ENCODE peak calls at places on chromosomes 16 and 17, in five cellular contexts. One of them, this sample, is unnamed.

GRCh38 chr17:48160177-48160967 is 52.8 kb downstream of the SNX11 start:
- DNase-seq in mesenchymal stem cell: no peak
- DNase-seq in H1: peak; percentile 62
- DNase-seq in H9: peak; percentile 95
- DNase-seq in trophoblast cell: no peak
- DNase-seq in this sample: no peak

GRCh38 chr17:2095536-2095910 is 40.6 kb downstream of the HIC1 start:
- DNase-seq in H1: no peak
- DNase-seq in mesenchymal stem cell: no peak
- DNase-seq in trophoblast cell: no peak
- DNase-seq in H9: no peak
- DNase-seq in this sample: no peak

GRCh38 chr16:82092711-82093110 is 57.7 kb downstream of the HSD17B2 start:
- DNase-seq in mesenchymal stem cell: no peak
- DNase-seq in trophoblast cell: no peak
- DNase-seq in H9: no peak
- DNase-seq in H1: no peak
- DNase-seq in this sample: no peak

GRCh38 chr16:30901201-30902069 is 5.0 kb downstream of the CTF1 start:
- DNase-seq in mesenchymal stem cell: peak; percentile 22
- DNase-seq in H1: no peak
- DNase-seq in trophoblast cell: no peak
- DNase-seq in H9: no peak
- DNase-seq in this sample: no peak

GRCh38 chr17:35170968-35171771 is 23.0 kb downstream of the SLC35G3 start:
- DNase-seq in H1: no peak
- DNase-seq in H9: no peak
- DNase-seq in mesenchymal stem cell: peak; percentile 17
- DNase-seq in trophoblast cell: peak; percentile 59
- DNase-seq in this sample: no peak

GRCh38 chr17:44792276-44792675 is 33.5 kb downstream of the ADAM11 start:
- DNase-seq in trophoblast cell: no peak
- DNase-seq in H1: no peak
- DNase-seq in H9: no peak
- DNase-seq in mesenchymal stem cell: peak; percentile 70
- DNase-seq in this sample: no peak

GRCh38 chr16:11634307-11634706 is 33.9 kb upstream of the SNN start:
- DNase-seq in H9: no peak
- DNase-seq in trophoblast cell: peak; percentile 95
- DNase-seq in H1: no peak
- DNase-seq in mesenchymal stem cell: no peak
- DNase-seq in this sample: no peak

GRCh38 chr17:73042809-73043685 is 49.4 kb downstream of the SLC39A11 start:
- DNase-seq in trophoblast cell: no peak
- DNase-seq in H1: no peak
- DNase-seq in mesenchymal stem cell: no peak
- DNase-seq in H9: no peak
- DNase-seq in this sample: no peak

GRCh38 chr16:85750827-85751641 is at the start of gene C16orf74:
- DNase-seq in trophoblast cell: peak; percentile 82
- DNase-seq in H9: no peak
- DNase-seq in mesenchymal stem cell: peak; percentile 57
- DNase-seq in H1: no peak
- DNase-seq in this sample: no peak

GRCh38 chr16:4021070-4021779 is 95.0 kb downstream of the ADCY9 start:
- DNase-seq in H9: no peak
- DNase-seq in mesenchymal stem cell: no peak
- DNase-seq in H1: no peak
- DNase-seq in trophoblast cell: peak; percentile 76
- DNase-seq in this sample: no peak

GRCh38 chr17:34081269-34081668 is 173.8 kb upstream of the CCL2 start:
- DNase-seq in mesenchymal stem cell: no peak
- DNase-seq in trophoblast cell: peak; percentile 8
- DNase-seq in H1: peak; percentile 57
- DNase-seq in H9: peak; percentile 64
- DNase-seq in this sample: no peak

GRCh38 chr17:31339906-31340661 is 18.7 kb upstream of the EVI2A start:
- DNase-seq in mesenchymal stem cell: peak; percentile 72
- DNase-seq in H1: no peak
- DNase-seq in trophoblast cell: peak; percentile 10
- DNase-seq in H9: no peak
- DNase-seq in this sample: no peak

GRCh38 chr17:81808778-81809555 is 5.0 kb downstream of the GCGR start:
- DNase-seq in H9: no peak
- DNase-seq in trophoblast cell: no peak
- DNase-seq in mesenchymal stem cell: no peak
- DNase-seq in H1: no peak
- DNase-seq in this sample: no peak

GRCh38 chr17:30586818-30587595 is 109.8 kb downstream of the GOSR1 start:
- DNase-seq in H1: no peak
- DNase-seq in H9: no peak
- DNase-seq in trophoblast cell: no peak
- DNase-seq in mesenchymal stem cell: peak; percentile 77
- DNase-seq in this sample: no peak

GRCh38 chr17:74332017-74332650 is 6.1 kb downstream of the KIF19 start:
- DNase-seq in H9: no peak
- DNase-seq in trophoblast cell: no peak
- DNase-seq in H1: no peak
- DNase-seq in mesenchymal stem cell: no peak
- DNase-seq in this sample: no peak

GRCh38 chr16:76970745-76971099 is 220.3 kb upstream of the MON1B start:
- DNase-seq in trophoblast cell: no peak
- DNase-seq in mesenchymal stem cell: no peak
- DNase-seq in H9: no peak
- DNase-seq in H1: no peak
- DNase-seq in this sample: no peak

GRCh38 chr17:29572691-29573557 is 4.4 kb downstream of the TP53I13 start:
- DNase-seq in mesenchymal stem cell: peak; percentile 74
- DNase-seq in H9: peak; percentile 68
- DNase-seq in trophoblast cell: peak; percentile 83
- DNase-seq in H1: peak; percentile 85
- DNase-seq in this sample: peak; percentile 54

GRCh38 chr16:85238233-85238647 is 126.0 kb upstream of the CIBAR2 start:
- DNase-seq in H1: peak; percentile 79
- DNase-seq in mesenchymal stem cell: peak; percentile 83
- DNase-seq in H9: peak; percentile 75
- DNase-seq in trophoblast cell: no peak
- DNase-seq in this sample: no peak

GRCh38 chr16:47058295-47059086 is 85.0 kb upstream of the DNAJA2 start:
- DNase-seq in trophoblast cell: no peak
- DNase-seq in H9: no peak
- DNase-seq in H1: no peak
- DNase-seq in mesenchymal stem cell: no peak
- DNase-seq in this sample: no peak

GRCh38 chr17:20191066-20191465 is 181.9 kb downstream of the SPECC1 start:
- DNase-seq in H9: no peak
- DNase-seq in trophoblast cell: peak; percentile 8
- DNase-seq in H1: no peak
- DNase-seq in mesenchymal stem cell: peak; percentile 88
- DNase-seq in this sample: no peak

GRCh38 chr16:6095414-6095813 is 997.8 kb upstream of the EEF2KMT start:
- DNase-seq in trophoblast cell: no peak
- DNase-seq in mesenchymal stem cell: no peak
- DNase-seq in H1: no peak
- DNase-seq in H9: no peak
- DNase-seq in this sample: no peak

GRCh38 chr17:41163828-41164227 is 3.3 kb upstream of the KRTAP4-4 start:
- DNase-seq in mesenchymal stem cell: no peak
- DNase-seq in trophoblast cell: no peak
- DNase-seq in H1: no peak
- DNase-seq in H9: no peak
- DNase-seq in this sample: no peak

GRCh38 chr17:17693253-17693954 is 12.1 kb downstream of the RAI1 start:
- DNase-seq in H1: no peak
- DNase-seq in H9: peak; percentile 73
- DNase-seq in mesenchymal stem cell: peak; percentile 62
- DNase-seq in trophoblast cell: no peak
- DNase-seq in this sample: no peak

GRCh38 chr16:15996432-15997109 is 47.2 kb downstream of the ABCC1 start:
- DNase-seq in H9: no peak
- DNase-seq in trophoblast cell: peak; percentile 48
- DNase-seq in H1: no peak
- DNase-seq in mesenchymal stem cell: peak; percentile 93
- DNase-seq in this sample: no peak

GRCh38 chr16:82736161-82736697 is 109.5 kb downstream of the CDH13 start:
- DNase-seq in mesenchymal stem cell: no peak
- DNase-seq in trophoblast cell: no peak
- DNase-seq in H1: no peak
- DNase-seq in H9: no peak
- DNase-seq in this sample: no peak

DNA sequence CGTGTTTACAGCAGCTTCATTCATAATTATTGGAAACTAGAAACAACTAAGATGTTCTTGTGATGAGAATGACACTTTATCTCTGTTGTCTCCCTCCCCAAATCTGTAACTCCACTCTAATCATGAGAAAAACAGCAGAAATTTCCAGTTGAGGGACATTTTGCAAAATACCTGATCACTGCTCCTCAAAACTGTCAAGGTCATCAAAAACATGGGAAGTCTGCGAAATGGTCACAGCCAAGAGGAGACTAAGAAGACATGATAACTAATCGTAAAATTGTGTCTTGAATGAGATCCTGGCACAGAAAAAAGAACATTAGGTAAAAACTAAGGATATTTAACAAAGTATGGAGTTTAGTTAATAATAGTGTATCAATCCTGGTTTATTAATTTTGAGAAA is 204.2 kb downstream of the CYLD start:
- DNase-seq in mesenchymal stem cell: no peak
- DNase-seq in H9: no peak
- DNase-seq in H1: no peak
- DNase-seq in trophoblast cell: no peak
- DNase-seq in this sample: no peak
- H2BK12ac ChIP-seq in mesenchymal stem cell: no peak overlapping the region
- H2BK12ac ChIP-seq in H9: no peak overlapping the region
- H2BK12ac ChIP-seq in H1: no peak overlapping the region
- H2BK12ac ChIP-seq in trophoblast cell: no peak overlapping the region
- H2BK12ac ChIP-seq in this sample: no peak overlapping the region

GRCh38 chr16:67659675-67660563 is at the start of gene ACD:
- DNase-seq in H1: peak; percentile 98
- DNase-seq in mesenchymal stem cell: peak; percentile 92
- DNase-seq in trophoblast cell: peak; percentile 100
- DNase-seq in H9: peak; percentile 89
- DNase-seq in this sample: peak; percentile 96
- H3K23ac ChIP-seq in H1: no peak within 1 kb of the TSS
- H3K23ac ChIP-seq in mesenchymal stem cell: peak within 1 kb of the TSS; percentile 47
- H3K23ac ChIP-seq in trophoblast cell: no peak within 1 kb of the TSS
- H3K23ac ChIP-seq in H9: no peak within 1 kb of the TSS
- H3K23ac ChIP-seq in this sample: peak within 1 kb of the TSS; percentile 92

DNA sequence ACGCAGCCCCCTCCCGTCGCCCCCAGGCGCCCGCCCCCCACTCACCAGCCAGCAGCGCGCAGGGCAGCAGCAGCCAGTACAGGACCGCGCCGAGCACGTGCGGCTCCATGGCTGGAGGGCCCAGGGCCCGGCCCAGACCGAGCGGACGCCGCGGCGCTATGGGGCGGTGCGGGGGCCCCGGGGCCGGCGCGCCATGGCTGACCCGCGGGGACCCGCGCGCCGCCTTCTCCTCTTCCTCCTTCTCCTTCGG is 239 bp downstream of the PIEZO1 start:
- DNase-seq in H1: no peak
- DNase-seq in mesenchymal stem cell: no peak
- DNase-seq in trophoblast cell: no peak
- DNase-seq in H9: no peak
- DNase-seq in this sample: no peak
- H2AFZ ChIP-seq in H1: no peak overlapping the region
- H2AFZ ChIP-seq in mesenchymal stem cell: no peak overlapping the region
- H2AFZ ChIP-seq in trophoblast cell: peak overlapping the region; percentile 46
- H2AFZ ChIP-seq in H9: no peak overlapping the region
- H2AFZ ChIP-seq in this sample: peak overlapping the region; percentile 82

GRCh38 chr17:69857412-69857835 is 217.6 kb upstream of the KCNJ16 start:
- DNase-seq in mesenchymal stem cell: peak; percentile 79
- DNase-seq in H1: no peak
- DNase-seq in trophoblast cell: peak; percentile 72
- DNase-seq in H9: no peak
- DNase-seq in this sample: no peak
- H2BK12ac ChIP-seq in mesenchymal stem cell: no peak overlapping the region
- H2BK12ac ChIP-seq in H1: no peak overlapping the region
- H2BK12ac ChIP-seq in trophoblast cell: no peak overlapping the region
- H2BK12ac ChIP-seq in H9: no peak overlapping the region
- H2BK12ac ChIP-seq in this sample: no peak overlapping the region

GRCh38 chr16:78091419-78091818 is 8.0 kb upstream of the WWOX start:
- DNase-seq in trophoblast cell: no peak
- DNase-seq in H1: no peak
- DNase-seq in H9: no peak
- DNase-seq in mesenchymal stem cell: no peak
- DNase-seq in this sample: no peak
- H3K23ac ChIP-seq in trophoblast cell: no peak overlapping the region
- H3K23ac ChIP-seq in H1: no peak overlapping the region
- H3K23ac ChIP-seq in H9: no peak overlapping the region
- H3K23ac ChIP-seq in mesenchymal stem cell: no peak overlapping the region
- H3K23ac ChIP-seq in this sample: no peak overlapping the region

GRCh38 chr16:56986361-56986760 is 3.0 kb upstream of the NLRC5 start:
- DNase-seq in mesenchymal stem cell: no peak
- DNase-seq in trophoblast cell: no peak
- DNase-seq in H9: no peak
- DNase-seq in H1: no peak
- DNase-seq in this sample: no peak

GRCh38 chr16:56983211-56983751 is 6.1 kb upstream of the NLRC5 start:
- DNase-seq in trophoblast cell: no peak
- DNase-seq in mesenchymal stem cell: no peak
- DNase-seq in H9: no peak
- DNase-seq in H1: no peak
- DNase-seq in this sample: no peak

GRCh38 chr16:56984639-56985038 is 4.7 kb upstream of the NLRC5 start:
- DNase-seq in trophoblast cell: peak; percentile 71
- DNase-seq in H1: no peak
- DNase-seq in H9: no peak
- DNase-seq in mesenchymal stem cell: no peak
- DNase-seq in this sample: no peak

GRCh38 chr16:56985962-56986360 is 3.4 kb upstream of the NLRC5 start:
- DNase-seq in trophoblast cell: no peak
- DNase-seq in mesenchymal stem cell: no peak
- DNase-seq in H1: no peak
- DNase-seq in H9: no peak
- DNase-seq in this sample: no peak

GRCh38 chr16:56985288-56985961 is 3.9 kb upstream of the NLRC5 start:
- DNase-seq in H1: no peak
- DNase-seq in mesenchymal stem cell: peak; percentile 93
- DNase-seq in H9: no peak
- DNase-seq in trophoblast cell: peak; percentile 60
- DNase-seq in this sample: no peak
- H2AFZ ChIP-seq in H1: peak overlapping the region; percentile 46
- H2AFZ ChIP-seq in mesenchymal stem cell: no peak overlapping the region
- H2AFZ ChIP-seq in H9: no peak overlapping the region
- H2AFZ ChIP-seq in trophoblast cell: no peak overlapping the region
- H2AFZ ChIP-seq in this sample: no peak overlapping the region

GRCh38 chr17:79633937-79634813 is 23.3 kb upstream of the RBFOX3 start:
- DNase-seq in H9: peak; percentile 22
- DNase-seq in trophoblast cell: no peak
- DNase-seq in mesenchymal stem cell: no peak
- DNase-seq in H1: peak; percentile 37
- DNase-seq in this sample: no peak
- H2BK12ac ChIP-seq in H9: no peak overlapping the region
- H2BK12ac ChIP-seq in trophoblast cell: no peak overlapping the region
- H2BK12ac ChIP-seq in mesenchymal stem cell: no peak overlapping the region
- H2BK12ac ChIP-seq in H1: no peak overlapping the region
- H2BK12ac ChIP-seq in this sample: no peak overlapping the region

GRCh38 chr17:8155341-8156173 is 3.4 kb upstream of the PER1 start:
- DNase-seq in H9: no peak
- DNase-seq in H1: no peak
- DNase-seq in mesenchymal stem cell: no peak
- DNase-seq in trophoblast cell: no peak
- DNase-seq in this sample: no peak
- H3K23ac ChIP-seq in H9: no peak overlapping the region
- H3K23ac ChIP-seq in H1: no peak overlapping the region
- H3K23ac ChIP-seq in mesenchymal stem cell: no peak overlapping the region
- H3K23ac ChIP-seq in trophoblast cell: no peak overlapping the region
- H3K23ac ChIP-seq in this sample: no peak overlapping the region

GRCh38 chr17:67855504-67856324 is 30.4 kb downstream of the BPTF start:
- DNase-seq in H1: no peak
- DNase-seq in mesenchymal stem cell: no peak
- DNase-seq in H9: no peak
- DNase-seq in trophoblast cell: no peak
- DNase-seq in this sample: no peak
- H2AFZ ChIP-seq in H1: no peak overlapping the region
- H2AFZ ChIP-seq in mesenchymal stem cell: no peak overlapping the region
- H2AFZ ChIP-seq in H9: no peak overlapping the region
- H2AFZ ChIP-seq in trophoblast cell: no peak overlapping the region
- H2AFZ ChIP-seq in this sample: no peak overlapping the region

This sample was measured in neuronal stem cell.